ENCODE peak calls at places on chromosome 6, in six cellular contexts. G is stimulated activated CD4-positive, alpha-beta T cell treated with anti-CD3 and anti-CD28 coated beads, TNF-alpha, amount 100 ng/mL, for 4 hours; F is hypothalamus; W is activated T-cell treated with anti-CD3 and anti-CD28 coated beads for 48 hours; H is M059J; N is RWPE1. S is an unnamed sample.

GRCh38 chr6:129890164-129890563 is 29.0 kb upstream of the TMEM244 start:
- DNase-seq in G (no peak), F (no peak), W (no peak), H (peak), N (peak), S (peak)

GRCh38 chr6:104987218-104987617 is 30.3 kb downstream of the LIN28B start:
- DNase-seq in G (no peak), F (no peak), W (no peak), H (no peak), N (no peak), S (no peak)

GRCh38 chr6:3732345-3733141 is 19.0 kb downstream of the PXDC1 start:
- DNase-seq in G (no peak), F (peak), W (peak), H (peak), N (peak), S (no peak)

GRCh38 chr6:74979065-74979766 is 226.6 kb downstream of the COL12A1 start:
- DNase-seq in G (no peak), F (no peak), W (no peak), H (no peak), N (peak), S (peak)

GRCh38 chr6:25138024-25138696 is 141.0 kb upstream of the CARMIL1 start:
- DNase-seq in G (peak), F (peak), W (peak), H (peak), N (peak), S (no peak)

GRCh38 chr6:101509556-101509955 is 116.0 kb downstream of the GRIK2 start:
- DNase-seq in G (no peak), F (no peak), W (no peak), H (no peak), N (no peak), S (no peak)

GRCh38 chr6:27091661-27092315 is 155.7 kb upstream of the PRSS16 start:
- DNase-seq in G (no peak), F (no peak), W (peak), H (peak), N (peak), S (peak)

GRCh38 chr6:36691011-36691410 is 6.6 kb upstream of the RAB44 start:
- DNase-seq in G (no peak), F (no peak), W (no peak), H (no peak), N (no peak), S (no peak)

GRCh38 chr6:98904096-98904495 is 43.6 kb downstream of the FBXL4 start:
- DNase-seq in G (no peak), F (no peak), W (no peak), H (peak), N (no peak), S (no peak)

GRCh38 chr6:293185-294174 is 1.2 kb downstream of the DUSP22 start:
- DNase-seq in G (peak), F (no peak), W (peak), H (no peak), N (peak), S (no peak)

GRCh38 chr6:143401636-143402370 is 48.7 kb downstream of the ADAT2 start:
- DNase-seq in G (no peak), F (no peak), W (no peak), H (peak), N (no peak), S (no peak)

GRCh38 chr6:155188707-155189496 is 74.9 kb upstream of the CLDN20 start:
- DNase-seq in G (no peak), F (no peak), W (no peak), H (peak), N (peak), S (no peak)

GRCh38 chr6:110511401-110511800 is 35.0 kb upstream of the SLC22A16 start:
- DNase-seq in G (no peak), F (no peak), W (no peak), H (no peak), N (no peak), S (no peak)

GRCh38 chr6:159615923-159616322 is 77.1 kb downstream of the SOD2 start:
- DNase-seq in G (no peak), F (no peak), W (no peak), H (no peak), N (no peak), S (no peak)

GRCh38 chr6:37103169-37104039 is 66.5 kb upstream of the PIM1 start:
- DNase-seq in G (no peak), F (peak), W (no peak), H (peak), N (peak), S (no peak)

GRCh38 chr6:24662206-24662605 is 4.5 kb downstream of the TDP2 start:
- DNase-seq in G (no peak), F (no peak), W (no peak), H (no peak), N (no peak), S (no peak)

GRCh38 chr6:155117266-155117665 is 122.2 kb downstream of the TIAM2 start:
- DNase-seq in G (no peak), F (no peak), W (no peak), H (peak), N (no peak), S (no peak)

GRCh38 chr6:25706314-25707014 is 48.1 kb upstream of the SLC17A4 start:
- DNase-seq in G (no peak), F (no peak), W (no peak), H (peak), N (no peak), S (no peak)

GRCh38 chr6:151716446-151717047 is 90.9 kb upstream of the ESR1 start:
- DNase-seq in G (no peak), F (no peak), W (no peak), H (peak), N (no peak), S (no peak)

GRCh38 chr6:29847871-29848630 is 20.4 kb downstream of the HLA-G start:
- DNase-seq in G (peak), F (peak), W (peak), H (peak), N (peak), S (no peak)

GRCh38 chr6:31692886-31693285 is 10.2 kb downstream of the ABHD16A start:
- DNase-seq in G (no peak), F (no peak), W (no peak), H (no peak), N (no peak), S (no peak)

GRCh38 chr6:84847349-84848160 is 83.2 kb upstream of the TBX18 start:
- DNase-seq in G (no peak), F (no peak), W (no peak), H (no peak), N (no peak), S (peak)

GRCh38 chr6:40427196-40427595 is 160.0 kb downstream of the LRFN2 start:
- DNase-seq in G (no peak), F (no peak), W (no peak), H (peak), N (no peak), S (no peak)

GRCh38 chr6:21348462-21349195 is 244.9 kb upstream of the SOX4 start:
- DNase-seq in G (no peak), F (no peak), W (no peak), H (peak), N (no peak), S (no peak)

GRCh38 chr6:105077592-105078463 is 102.0 kb downstream of the POPDC3 start:
- DNase-seq in G (no peak), F (no peak), W (no peak), H (peak), N (peak), S (no peak)